ENCODE peak calls at places on chromosome 12, in nine cellular contexts. S is uterus; O is Calu3; G is WTC11; N is cardiac muscle cell; F is T-helper 17 cell; A is skeletal muscle cell; U is midbrain; W is NK-92 treated with Interleukin-12 subunit alpha and Interleukin-12 subunit beta, amount 100 ng/mL, for 24 hours. V is an unnamed sample.

GRCh38 chr12:54390668-54391551 is 6.4 kb upstream of the ZNF385A start:
- DNase-seq in S (no peak), O (peak; percentile 69), G (peak; percentile 85), N (no peak), F (peak; percentile 72), A (no peak), U (no peak), W (no peak), V (no peak)

GRCh38 chr12:67141405-67142018 is 127.6 kb upstream of the CAND1 start:
- DNase-seq in S (no peak), O (no peak), G (no peak), N (no peak), F (no peak), A (no peak), U (no peak), W (no peak), V (no peak)

GRCh38 chr12:1185460-1186182 is 194.6 kb downstream of the ERC1 start:
- DNase-seq in S (no peak), O (no peak), G (no peak), N (no peak), F (no peak), A (no peak), U (no peak), W (no peak), V (no peak)

GRCh38 chr12:108204117-108204516 is 75.0 kb downstream of the WSCD2 start:
- DNase-seq in S (no peak), O (no peak), G (no peak), N (no peak), F (no peak), A (no peak), U (no peak), W (no peak), V (no peak)

GRCh38 chr12:84599539-84599938 is 313.1 kb downstream of the SLC6A15 start:
- DNase-seq in S (no peak), O (peak; percentile 22), G (no peak), N (no peak), F (no peak), A (peak; percentile 11), U (no peak), W (no peak), V (peak; percentile 3)

GRCh38 chr12:124391340-124392261 is 96.7 kb downstream of the RFLNA start:
- DNase-seq in S (no peak), O (peak; percentile 39), G (no peak), N (no peak), F (no peak), A (no peak), U (no peak), W (no peak), V (no peak)

GRCh38 chr12:52321433-52321832 is 235 bp upstream of the KRT83 start:
- DNase-seq in S (no peak), O (no peak), G (no peak), N (no peak), F (no peak), A (no peak), U (peak; percentile 18), W (no peak), V (no peak)

GRCh38 chr12:91978143-91978542 is 167.5 kb downstream of the BTG1 start:
- DNase-seq in S (no peak), O (no peak), G (no peak), N (no peak), F (no peak), A (no peak), U (no peak), W (no peak), V (no peak)

GRCh38 chr12:12741705-12742104 is 24.5 kb downstream of the CDKN1B start:
- DNase-seq in S (no peak), O (no peak), G (no peak), N (no peak), F (no peak), A (no peak), U (no peak), W (no peak), V (no peak)

GRCh38 chr12:92759634-92760268 is 57.0 kb downstream of the PLEKHG7 start:
- DNase-seq in S (no peak), O (peak; percentile 33), G (no peak), N (peak; percentile 91), F (no peak), A (peak; percentile 81), U (no peak), W (no peak), V (peak; percentile 65)

GRCh38 chr12:106747973-106748436 is 26.5 kb upstream of the RIC8B start:
- DNase-seq in S (no peak), O (no peak), G (no peak), N (no peak), F (no peak), A (no peak), U (no peak), W (no peak), V (no peak)

GRCh38 chr12:89960607-89961394 is 252.2 kb upstream of the ATP2B1 start:
- DNase-seq in S (no peak), O (peak; percentile 66), G (no peak), N (peak; percentile 43), F (no peak), A (no peak), U (no peak), W (no peak), V (no peak)

GRCh38 chr12:90163975-90164374 is 455.3 kb upstream of the ATP2B1 start:
- DNase-seq in S (no peak), O (no peak), G (peak; percentile 23), N (no peak), F (no peak), A (no peak), U (no peak), W (no peak), V (no peak)

GRCh38 chr12:124347805-124348658 is 53.1 kb downstream of the RFLNA start:
- DNase-seq in S (no peak), O (no peak), G (peak; percentile 29), N (no peak), F (no peak), A (no peak), U (no peak), W (no peak), V (no peak)

GRCh38 chr12:115207216-115207915 is 523.4 kb upstream of the TBX3 start:
- DNase-seq in S (no peak), O (no peak), G (no peak), N (no peak), F (no peak), A (no peak), U (no peak), W (no peak), V (no peak)